ENCODE peak calls at places on chromosomes 7 and 10, in four cellular contexts. One of them, this sample, is unnamed.

GRCh38 chr10:78914502-78915330 is 154.1 kb upstream of the ZMIZ1 start:
- DNase-seq in activated B cell treated with CpG ODN at 0.5 μM for 24 hours: no peak
- DNase-seq in fibroblast of villous mesenchyme: no peak
- DNase-seq in prostate gland: peak; percentile 15
- DNase-seq in this sample: no peak

GRCh38 chr7:47621985-47622561 is 40.2 kb upstream of the TNS3 start:
- DNase-seq in activated B cell treated with CpG ODN at 0.5 μM for 24 hours: no peak
- DNase-seq in fibroblast of villous mesenchyme: no peak
- DNase-seq in prostate gland: no peak
- DNase-seq in this sample: no peak

GRCh38 chr7:140015471-140015970 is 47.2 kb downstream of the PARP12 start:
- DNase-seq in activated B cell treated with CpG ODN at 0.5 μM for 24 hours: no peak
- DNase-seq in fibroblast of villous mesenchyme: no peak
- DNase-seq in prostate gland: no peak
- DNase-seq in this sample: no peak

GRCh38 chr7:8165150-8165549 is 96.8 kb downstream of the ICA1 start:
- DNase-seq in activated B cell treated with CpG ODN at 0.5 μM for 24 hours: no peak
- DNase-seq in fibroblast of villous mesenchyme: no peak
- DNase-seq in prostate gland: no peak
- DNase-seq in this sample: no peak

GRCh38 chr10:28250782-28251181 is 52.1 kb downstream of the MPP7 start:
- DNase-seq in activated B cell treated with CpG ODN at 0.5 μM for 24 hours: no peak
- DNase-seq in fibroblast of villous mesenchyme: peak; percentile 19
- DNase-seq in prostate gland: no peak
- DNase-seq in this sample: peak; percentile 28

GRCh38 chr10:69160809-69161225 is 19.2 kb upstream of the SUPV3L1 start:
- DNase-seq in activated B cell treated with CpG ODN at 0.5 μM for 24 hours: no peak
- DNase-seq in fibroblast of villous mesenchyme: peak; percentile 62
- DNase-seq in prostate gland: no peak
- DNase-seq in this sample: peak; percentile 33

GRCh38 chr7:83153419-83153818 is 9.3 kb downstream of the PCLO start:
- DNase-seq in activated B cell treated with CpG ODN at 0.5 μM for 24 hours: no peak
- DNase-seq in fibroblast of villous mesenchyme: no peak
- DNase-seq in prostate gland: no peak
- DNase-seq in this sample: no peak

GRCh38 chr7:124462249-124462648 is 303.3 kb downstream of the GPR37 start:
- DNase-seq in activated B cell treated with CpG ODN at 0.5 μM for 24 hours: no peak
- DNase-seq in fibroblast of villous mesenchyme: peak; percentile 52
- DNase-seq in prostate gland: no peak
- DNase-seq in this sample: peak; percentile 54

GRCh38 chr10:25097669-25098411 is 77.0 kb upstream of the GPR158 start:
- DNase-seq in activated B cell treated with CpG ODN at 0.5 μM for 24 hours: no peak
- DNase-seq in fibroblast of villous mesenchyme: no peak
- DNase-seq in prostate gland: no peak
- DNase-seq in this sample: no peak

GRCh38 chr7:81525901-81526300 is 243.9 kb downstream of the HGF start:
- DNase-seq in activated B cell treated with CpG ODN at 0.5 μM for 24 hours: no peak
- DNase-seq in fibroblast of villous mesenchyme: no peak
- DNase-seq in prostate gland: no peak
- DNase-seq in this sample: no peak

GRCh38 chr7:81526971-81527370 is 242.9 kb downstream of the HGF start:
- DNase-seq in activated B cell treated with CpG ODN at 0.5 μM for 24 hours: no peak
- DNase-seq in fibroblast of villous mesenchyme: no peak
- DNase-seq in prostate gland: no peak
- DNase-seq in this sample: no peak

GRCh38 chr7:81529785-81530184 is 240.1 kb downstream of the HGF start:
- DNase-seq in activated B cell treated with CpG ODN at 0.5 μM for 24 hours: no peak
- DNase-seq in fibroblast of villous mesenchyme: no peak
- DNase-seq in prostate gland: no peak
- DNase-seq in this sample: no peak

GRCh38 chr7:81527651-81528050 is 242.2 kb downstream of the HGF start:
- DNase-seq in activated B cell treated with CpG ODN at 0.5 μM for 24 hours: no peak
- DNase-seq in fibroblast of villous mesenchyme: no peak
- DNase-seq in prostate gland: no peak
- DNase-seq in this sample: peak; percentile 28
- TF ChIP-seq CTCF in activated B cell treated with CpG ODN at 0.5 μM for 24 hours: no peak
- TF ChIP-seq CTCF in fibroblast of villous mesenchyme: no peak
- TF ChIP-seq CTCF in prostate gland: no peak
- TF ChIP-seq CTCF in this sample: no peak

GRCh38 chr10:34730726-34731125 is 84.4 kb downstream of the PARD3 start:
- DNase-seq in activated B cell treated with CpG ODN at 0.5 μM for 24 hours: no peak
- DNase-seq in fibroblast of villous mesenchyme: no peak
- DNase-seq in prostate gland: no peak
- DNase-seq in this sample: no peak

GRCh38 chr10:34731885-34732701 is 83.0 kb downstream of the PARD3 start:
- DNase-seq in activated B cell treated with CpG ODN at 0.5 μM for 24 hours: no peak
- DNase-seq in fibroblast of villous mesenchyme: peak; percentile 56
- DNase-seq in prostate gland: no peak
- DNase-seq in this sample: peak; percentile 87

GRCh38 chr10:34734918-34735317 is 80.2 kb downstream of the PARD3 start:
- DNase-seq in activated B cell treated with CpG ODN at 0.5 μM for 24 hours: no peak
- DNase-seq in fibroblast of villous mesenchyme: no peak
- DNase-seq in prostate gland: no peak
- DNase-seq in this sample: no peak

GRCh38 chr10:34731213-34731612 is 83.9 kb downstream of the PARD3 start:
- DNase-seq in activated B cell treated with CpG ODN at 0.5 μM for 24 hours: no peak
- DNase-seq in fibroblast of villous mesenchyme: no peak
- DNase-seq in prostate gland: no peak
- DNase-seq in this sample: no peak

GRCh38 chr10:34732926-34733325 is 82.2 kb downstream of the PARD3 start:
- DNase-seq in activated B cell treated with CpG ODN at 0.5 μM for 24 hours: no peak
- DNase-seq in fibroblast of villous mesenchyme: peak; percentile 27
- DNase-seq in prostate gland: no peak
- DNase-seq in this sample: peak; percentile 41
- TF ChIP-seq CTCF in activated B cell treated with CpG ODN at 0.5 μM for 24 hours: no peak
- TF ChIP-seq CTCF in fibroblast of villous mesenchyme: peak; percentile 34
- TF ChIP-seq CTCF in prostate gland: no peak
- TF ChIP-seq CTCF in this sample: peak; percentile 19

DNA sequence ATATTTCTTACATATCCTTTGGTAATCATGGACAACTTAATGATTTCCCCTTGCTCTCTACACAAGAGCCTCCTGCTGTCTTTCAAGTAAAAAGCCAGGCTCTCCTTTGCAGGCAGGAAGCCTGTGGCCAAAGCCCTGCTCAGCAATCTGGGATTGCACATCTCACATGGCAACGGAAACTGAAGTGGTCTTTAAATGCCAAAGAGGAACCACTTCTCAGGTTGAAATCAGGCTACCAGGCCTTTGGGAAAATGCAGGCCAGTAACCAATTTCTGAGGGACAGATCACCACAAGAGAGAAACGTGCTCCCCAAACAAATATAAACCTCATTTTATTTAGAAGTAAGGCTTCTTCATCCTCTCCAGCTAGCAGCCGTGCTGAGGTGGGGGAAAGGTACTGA is 86.6 kb upstream of the IKZF1 start:
- DNase-seq in activated B cell treated with CpG ODN at 0.5 μM for 24 hours: no peak
- DNase-seq in fibroblast of villous mesenchyme: no peak
- DNase-seq in prostate gland: no peak
- DNase-seq in this sample: no peak
- TF ChIP-seq CTCF in activated B cell treated with CpG ODN at 0.5 μM for 24 hours: no peak
- TF ChIP-seq CTCF in fibroblast of villous mesenchyme: no peak
- TF ChIP-seq CTCF in prostate gland: no peak
- TF ChIP-seq CTCF in this sample: no peak

DNA sequence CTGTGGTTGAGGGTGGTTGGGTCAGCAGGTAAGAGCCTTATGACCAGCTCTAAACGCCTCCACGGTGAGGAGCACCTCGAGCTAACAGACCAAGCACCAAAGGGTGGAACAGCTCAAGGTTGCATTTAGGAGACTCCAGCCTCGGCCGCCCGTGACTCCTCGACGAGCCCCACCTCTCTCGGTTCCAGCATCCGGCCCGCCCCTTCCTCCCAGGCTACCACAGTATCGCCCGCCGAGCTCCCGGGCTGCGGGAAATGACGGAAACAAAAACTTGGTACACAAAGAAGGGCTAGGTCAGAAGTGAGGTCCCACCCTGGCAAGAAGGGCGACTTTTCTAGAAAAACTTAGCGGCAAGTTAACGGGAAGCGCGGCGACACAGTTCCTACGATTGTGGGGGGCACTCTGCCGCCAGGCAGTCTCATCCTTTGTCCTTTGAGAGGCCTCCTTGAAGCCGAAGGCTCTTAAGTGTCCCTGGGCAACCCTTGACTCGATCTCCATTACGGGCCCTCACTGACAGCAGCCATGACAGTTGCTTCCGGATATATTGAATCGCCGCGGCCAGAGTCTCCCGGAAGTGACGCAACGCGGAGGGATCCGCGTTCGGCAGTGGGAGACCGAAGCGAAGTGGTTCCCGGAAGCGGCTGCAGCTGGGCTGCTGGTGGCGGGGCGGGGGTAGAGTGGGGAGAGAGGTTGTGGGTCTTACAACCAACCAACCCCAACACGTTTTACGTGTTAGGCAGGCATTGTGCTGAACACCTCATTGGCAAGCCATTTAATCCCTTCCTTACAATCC is 40.2 kb upstream of the ZNF518A start:
- DNase-seq in activated B cell treated with CpG ODN at 0.5 μM for 24 hours: peak; percentile 88
- DNase-seq in fibroblast of villous mesenchyme: peak; percentile 95
- DNase-seq in prostate gland: peak; percentile 80
- DNase-seq in this sample: peak; percentile 89
- TF ChIP-seq CTCF in activated B cell treated with CpG ODN at 0.5 μM for 24 hours: no peak
- TF ChIP-seq CTCF in fibroblast of villous mesenchyme: no peak
- TF ChIP-seq CTCF in prostate gland: no peak
- TF ChIP-seq CTCF in this sample: no peak

DNA sequence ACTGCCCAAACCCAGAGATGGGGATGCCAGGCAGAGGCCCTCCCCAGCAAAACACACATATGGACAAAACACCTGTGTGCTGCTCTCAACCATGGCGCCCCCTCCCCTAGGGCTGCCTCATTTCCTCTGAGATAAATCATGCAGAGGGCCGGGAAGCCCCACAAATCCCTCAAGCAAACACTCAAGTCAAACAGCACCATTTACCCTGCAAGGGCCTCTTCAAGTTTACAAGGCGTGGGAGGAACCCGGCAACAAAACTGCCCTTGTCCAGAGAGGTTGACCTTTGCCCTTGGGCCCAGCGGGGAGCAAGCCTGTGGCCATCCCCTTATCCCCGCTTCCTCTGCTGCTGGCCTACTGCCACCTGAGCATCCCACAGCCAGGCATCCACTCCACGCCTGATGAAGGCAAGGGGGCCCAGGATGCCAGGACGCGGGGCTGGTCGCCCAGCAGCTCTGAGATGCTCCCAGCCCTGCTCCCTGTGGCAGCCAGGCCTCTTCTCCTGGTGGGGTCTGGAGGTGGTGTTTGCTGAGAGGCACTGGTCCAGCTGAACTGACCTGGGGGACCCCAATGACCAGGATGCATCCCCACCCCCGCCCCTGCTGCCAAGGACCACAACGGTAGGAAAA is 77.4 kb downstream of the DLG5 start:
- DNase-seq in activated B cell treated with CpG ODN at 0.5 μM for 24 hours: no peak
- DNase-seq in fibroblast of villous mesenchyme: peak; percentile 21
- DNase-seq in prostate gland: no peak
- DNase-seq in this sample: no peak
- TF ChIP-seq CTCF in activated B cell treated with CpG ODN at 0.5 μM for 24 hours: no peak
- TF ChIP-seq CTCF in fibroblast of villous mesenchyme: no peak
- TF ChIP-seq CTCF in prostate gland: no peak
- TF ChIP-seq CTCF in this sample: no peak

GRCh38 chr10:98306501-98306900 is 38.5 kb upstream of the LOXL4 start:
- DNase-seq in activated B cell treated with CpG ODN at 0.5 μM for 24 hours: no peak
- DNase-seq in fibroblast of villous mesenchyme: no peak
- DNase-seq in prostate gland: no peak
- DNase-seq in this sample: no peak

GRCh38 chr10:98307916-98308315 is 39.9 kb upstream of the LOXL4 start:
- DNase-seq in activated B cell treated with CpG ODN at 0.5 μM for 24 hours: no peak
- DNase-seq in fibroblast of villous mesenchyme: no peak
- DNase-seq in prostate gland: no peak
- DNase-seq in this sample: no peak

GRCh38 chr10:98310721-98311120 is 42.7 kb upstream of the LOXL4 start:
- DNase-seq in activated B cell treated with CpG ODN at 0.5 μM for 24 hours: no peak
- DNase-seq in fibroblast of villous mesenchyme: no peak
- DNase-seq in prostate gland: no peak
- DNase-seq in this sample: no peak

GRCh38 chr10:98309366-98310355 is 41.7 kb upstream of the LOXL4 start:
- DNase-seq in activated B cell treated with CpG ODN at 0.5 μM for 24 hours: no peak
- DNase-seq in fibroblast of villous mesenchyme: peak; percentile 83
- DNase-seq in prostate gland: peak; percentile 63
- DNase-seq in this sample: peak; percentile 69

DNA sequence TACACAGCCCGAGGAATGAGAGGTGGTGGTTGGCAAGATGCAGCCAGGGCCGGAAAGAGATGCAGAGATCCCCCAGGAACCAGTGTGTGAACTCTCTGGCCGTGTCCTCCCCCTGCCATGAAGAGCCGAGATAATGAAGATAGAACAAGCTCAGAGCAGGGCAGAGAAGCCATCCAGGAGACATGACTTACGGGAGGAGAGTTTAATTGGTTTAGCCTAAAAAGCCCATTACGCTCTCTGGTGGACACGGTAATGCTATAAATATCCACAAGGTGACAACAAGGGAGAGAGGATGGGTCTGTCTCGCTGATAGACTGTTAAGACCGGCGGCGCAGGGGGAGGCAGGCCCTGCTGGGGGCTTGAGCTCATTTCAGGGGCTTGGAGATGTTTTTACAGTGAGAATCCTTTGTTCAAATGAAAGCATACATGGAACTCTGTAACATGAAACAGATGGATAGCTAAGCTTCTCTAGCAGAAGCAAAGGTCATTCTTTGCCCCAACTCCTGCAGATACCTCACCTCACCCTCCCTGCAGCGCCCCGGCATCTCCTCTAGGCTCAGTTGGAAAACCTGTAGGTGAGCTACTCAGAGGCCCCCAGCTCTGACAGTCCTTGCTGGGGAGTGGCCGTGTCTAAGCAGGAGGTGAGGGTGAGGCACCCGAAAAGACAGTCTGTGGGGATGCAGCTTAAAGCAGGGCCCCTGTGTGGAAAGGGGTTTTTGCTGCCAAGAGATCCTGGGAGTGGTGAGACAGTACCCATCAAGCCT is 40.8 kb upstream of the LOXL4 start:
- DNase-seq in activated B cell treated with CpG ODN at 0.5 μM for 24 hours: no peak
- DNase-seq in fibroblast of villous mesenchyme: no peak
- DNase-seq in prostate gland: no peak
- DNase-seq in this sample: no peak
- TF ChIP-seq CTCF in activated B cell treated with CpG ODN at 0.5 μM for 24 hours: no peak
- TF ChIP-seq CTCF in fibroblast of villous mesenchyme: no peak
- TF ChIP-seq CTCF in prostate gland: no peak
- TF ChIP-seq CTCF in this sample: no peak

GRCh38 chr10:14545827-14546226 is 215.1 kb upstream of the FRMD4A start:
- DNase-seq in activated B cell treated with CpG ODN at 0.5 μM for 24 hours: no peak
- DNase-seq in fibroblast of villous mesenchyme: peak; percentile 58
- DNase-seq in prostate gland: peak; percentile 82
- DNase-seq in this sample: no peak

GRCh38 chr10:14543904-14544210 is 213.1 kb upstream of the FRMD4A start:
- DNase-seq in activated B cell treated with CpG ODN at 0.5 μM for 24 hours: no peak
- DNase-seq in fibroblast of villous mesenchyme: no peak
- DNase-seq in prostate gland: no peak
- DNase-seq in this sample: no peak

GRCh38 chr10:14540611-14541010 is 209.9 kb upstream of the FRMD4A start:
- DNase-seq in activated B cell treated with CpG ODN at 0.5 μM for 24 hours: no peak
- DNase-seq in fibroblast of villous mesenchyme: no peak
- DNase-seq in prostate gland: no peak
- DNase-seq in this sample: no peak

GRCh38 chr10:14541379-14541778 is 210.7 kb upstream of the FRMD4A start:
- DNase-seq in activated B cell treated with CpG ODN at 0.5 μM for 24 hours: no peak
- DNase-seq in fibroblast of villous mesenchyme: no peak
- DNase-seq in prostate gland: no peak
- DNase-seq in this sample: no peak

GRCh38 chr10:14543048-14543903 is 212.6 kb upstream of the FRMD4A start:
- DNase-seq in activated B cell treated with CpG ODN at 0.5 μM for 24 hours: no peak
- DNase-seq in fibroblast of villous mesenchyme: peak; percentile 37
- DNase-seq in prostate gland: no peak
- DNase-seq in this sample: no peak
- TF ChIP-seq CTCF in activated B cell treated with CpG ODN at 0.5 μM for 24 hours: no peak
- TF ChIP-seq CTCF in fibroblast of villous mesenchyme: peak; percentile 32
- TF ChIP-seq CTCF in prostate gland: no peak
- TF ChIP-seq CTCF in this sample: no peak

This sample was measured in MCF 10A.